ENCODE peak calls at places on chromosome 5, in nine cellular contexts. D, L, O, C, H, Y, J, A and V are unnamed samples.

GRCh38 chr5:6490246-6490645 is 41.6 kb downstream of the UBE2QL1 start:
- DNase-seq in Y (no peak), D (no peak), L (no peak), J (no peak), C (no peak), H (no peak), O (no peak), A (no peak), V (no peak)

GRCh38 chr5:124880903-124881302 is 134.5 kb upstream of the ZNF608 start:
- DNase-seq in C (no peak), J (no peak), Y (no peak), H (no peak), L (no peak), A (no peak), O (no peak), D (no peak), V (no peak)

GRCh38 chr5:168002116-168002515 is 289.3 kb upstream of the WWC1 start:
- DNase-seq in J (no peak), O (no peak), Y (no peak), H (no peak), A (no peak), C (no peak), D (no peak), L (no peak), V (no peak)

GRCh38 chr5:43769576-43770352 is 166.8 kb downstream of the NNT start:
- DNase-seq in D (no peak), O (no peak), H (peak), J (peak), A (peak), C (no peak), Y (no peak), L (peak), V (no peak)

GRCh38 chr5:38467353-38468040 is 88.9 kb downstream of the LIFR start:
- DNase-seq in L (peak), H (no peak), J (peak), C (no peak), Y (no peak), O (peak), A (no peak), D (no peak), V (no peak)

GRCh38 chr5:127878174-127878750 is 175.1 kb downstream of the CCDC192 start:
- DNase-seq in A (peak), Y (no peak), L (peak), D (peak), J (peak), C (peak), O (no peak), H (no peak), V (no peak)

GRCh38 chr5:143217065-143217803 is 186.3 kb downstream of the NR3C1 start:
- DNase-seq in O (no peak), H (no peak), D (peak), Y (no peak), J (no peak), A (no peak), C (peak), L (peak), V (no peak)

GRCh38 chr5:143629871-143630658 is 181.9 kb upstream of the HMHB1 start:
- DNase-seq in D (peak), J (peak), H (no peak), Y (no peak), L (peak), A (peak), O (no peak), C (no peak), V (no peak)

GRCh38 chr5:170483701-170484458 is 19.9 kb upstream of the KCNIP1 start:
- DNase-seq in D (peak), H (no peak), O (peak), C (no peak), A (peak), Y (no peak), J (no peak), L (peak), V (no peak)

GRCh38 chr5:166834246-166834645 is 1457.2 kb upstream of the WWC1 start:
- DNase-seq in J (no peak), D (no peak), A (no peak), Y (no peak), L (no peak), O (no peak), C (no peak), H (no peak), V (no peak)

DNA sequence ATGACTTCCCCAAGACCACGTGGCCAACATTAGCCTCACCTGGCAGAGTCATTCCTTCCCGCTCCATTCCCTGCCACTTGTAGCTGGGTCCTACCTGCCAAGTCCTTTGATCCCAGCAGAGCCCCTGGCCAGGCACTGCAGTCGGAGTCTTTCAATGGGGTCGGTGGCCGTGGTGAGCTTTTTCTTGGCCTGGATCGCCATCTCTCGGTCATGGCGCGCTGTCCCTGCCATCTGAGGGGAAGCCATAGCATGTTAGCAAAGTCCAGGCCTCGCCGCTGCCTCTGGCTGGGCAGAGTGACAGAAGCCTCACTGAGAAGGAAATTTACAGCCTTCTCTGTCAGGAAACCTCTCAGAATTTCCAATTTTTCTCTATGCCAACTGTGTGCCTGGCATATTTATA is 17.5 kb downstream of the CAPSL start:
- DNase-seq in Y (no peak), H (no peak), L (peak), O (no peak), J (no peak), D (no peak), A (no peak), C (no peak), V (no peak)
- TF ChIP-seq CTCF in Y (no peak), H (no peak), L (peak), O (no peak), J (no peak), D (no peak), A (peak), C (no peak), V (no peak)

DNA sequence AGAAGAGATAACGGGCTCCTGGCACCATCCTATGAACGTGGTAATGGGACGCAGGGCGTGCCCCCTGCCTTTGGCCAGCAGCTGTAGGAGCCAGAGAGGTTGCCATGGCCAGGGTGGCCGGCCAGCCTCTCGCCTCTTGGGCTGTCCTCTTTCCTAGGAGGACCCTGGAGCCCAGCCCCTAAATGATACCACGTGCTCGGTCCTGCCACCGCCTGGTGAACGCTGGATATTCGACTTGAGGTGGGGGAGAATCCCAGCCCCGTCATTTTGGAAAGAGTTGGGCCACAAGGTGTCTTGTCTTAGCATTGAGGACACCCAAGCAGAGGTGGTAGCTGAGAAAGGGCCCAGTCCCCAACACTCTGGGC is 391 bp upstream of the NRG2 start:
- DNase-seq in L (no peak), H (no peak), C (peak), D (peak), O (no peak), A (no peak), Y (no peak), J (no peak), V (no peak)
- TF ChIP-seq CTCF in L (no peak), H (no peak), C (no peak), D (no peak), O (no peak), A (no peak), Y (peak), J (no peak), V (no peak)

GRCh38 chr5:179128041-179128365 is 67.8 kb downstream of the ZNF354C start:
- DNase-seq in L (no peak), H (no peak), O (no peak), J (no peak), Y (no peak), D (no peak), C (no peak), A (no peak), V (no peak)
- TF ChIP-seq CTCF in L (no peak), H (no peak), O (no peak), J (no peak), Y (no peak), D (no peak), C (no peak), A (no peak), V (no peak)

GRCh38 chr5:158013939-158014338 is 155.0 kb upstream of the CLINT1 start:
- DNase-seq in L (peak), H (no peak), J (peak), C (peak), A (peak), O (no peak), D (peak), Y (no peak), V (no peak)
- TF ChIP-seq CTCF in L (peak), H (peak), J (peak), C (peak), A (peak), O (peak), D (no peak), Y (no peak), V (peak)

DNA sequence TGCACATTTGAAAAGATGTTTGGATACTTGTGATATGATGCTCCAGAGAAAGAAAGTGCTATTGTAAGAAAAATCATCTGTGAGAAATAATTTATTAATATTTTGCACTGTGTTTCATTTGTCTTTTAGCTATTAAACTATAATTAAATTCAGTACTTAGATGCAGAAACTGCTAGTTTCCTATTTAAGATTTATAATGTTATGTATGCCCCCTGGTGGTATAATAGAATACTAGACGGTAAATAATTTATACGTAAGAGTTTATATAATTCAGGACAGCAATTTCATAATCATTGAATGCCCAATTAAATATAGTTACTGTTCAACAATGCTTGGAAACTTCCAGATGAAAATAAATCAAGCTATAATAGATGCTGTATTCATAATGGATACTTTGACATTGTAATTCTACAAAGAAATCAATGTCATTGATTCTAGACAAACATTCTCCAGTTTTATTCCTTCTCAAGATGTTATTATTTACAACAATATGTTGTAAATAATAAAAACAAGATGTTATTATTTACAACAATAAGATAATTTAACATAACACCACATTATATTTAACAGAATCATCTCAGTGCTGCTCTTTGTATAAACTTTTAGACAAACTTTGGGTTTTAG is 101.0 kb downstream of the TMEM232 start:
- DNase-seq in H (no peak), Y (no peak), L (peak), J (peak), C (peak), D (no peak), A (no peak), O (no peak), V (no peak)
- TF ChIP-seq CTCF in H (no peak), Y (peak), L (peak), J (no peak), C (peak), D (no peak), A (no peak), O (peak), V (peak)

GRCh38 chr5:111680737-111681413 is 76.1 kb downstream of the NREP start:
- DNase-seq in H (peak), D (peak), O (peak), A (peak), Y (peak), J (peak), C (no peak), L (peak), V (no peak)
- TF ChIP-seq CTCF in H (no peak), D (no peak), O (no peak), A (no peak), Y (no peak), J (no peak), C (no peak), L (no peak), V (no peak)